ENCODE peak calls at places on chromosome 14, in five cellular contexts. Z, R, F, L and Q are unnamed samples.

GRCh38 chr14:35261774-35262173 is 30.4 kb upstream of the PSMA6 start:
- DNase-seq in Z (no peak), R (no peak), F (no peak), L (no peak), Q (no peak)

GRCh38 chr14:96239759-96240158 is 16.3 kb upstream of the BDKRB1 start:
- DNase-seq in Z (no peak), R (no peak), F (no peak), L (no peak), Q (no peak)

GRCh38 chr14:101963052-101963451 is 1.3 kb upstream of the DYNC1H1 start:
- DNase-seq in Z (no peak), R (no peak), F (no peak), L (no peak), Q (no peak)

GRCh38 chr14:61229475-61229888 is 51.7 kb downstream of the TMEM30B start:
- DNase-seq in Z (no peak), R (peak), F (no peak), L (no peak), Q (no peak)

GRCh38 chr14:77880056-77880455 is 80.1 kb downstream of the ADCK1 start:
- DNase-seq in Z (no peak), R (no peak), F (no peak), L (no peak), Q (no peak)

GRCh38 chr14:76762617-76763361 is 1.5 kb downstream of the VASH1 start:
- DNase-seq in Z (no peak), R (no peak), F (no peak), L (no peak), Q (no peak)

GRCh38 chr14:100375273-100375962 is 52.3 kb downstream of the SLC25A47 start:
- DNase-seq in Z (peak), R (peak), F (peak), L (peak), Q (peak)

GRCh38 chr14:101478096-101478495 is 83.2 kb upstream of the DIO3 start:
- DNase-seq in Z (no peak), R (no peak), F (no peak), L (no peak), Q (no peak)

GRCh38 chr14:72563676-72564075 is 330.2 kb downstream of the DPF3 start:
- DNase-seq in Z (no peak), R (no peak), F (no peak), L (no peak), Q (no peak)

DNA sequence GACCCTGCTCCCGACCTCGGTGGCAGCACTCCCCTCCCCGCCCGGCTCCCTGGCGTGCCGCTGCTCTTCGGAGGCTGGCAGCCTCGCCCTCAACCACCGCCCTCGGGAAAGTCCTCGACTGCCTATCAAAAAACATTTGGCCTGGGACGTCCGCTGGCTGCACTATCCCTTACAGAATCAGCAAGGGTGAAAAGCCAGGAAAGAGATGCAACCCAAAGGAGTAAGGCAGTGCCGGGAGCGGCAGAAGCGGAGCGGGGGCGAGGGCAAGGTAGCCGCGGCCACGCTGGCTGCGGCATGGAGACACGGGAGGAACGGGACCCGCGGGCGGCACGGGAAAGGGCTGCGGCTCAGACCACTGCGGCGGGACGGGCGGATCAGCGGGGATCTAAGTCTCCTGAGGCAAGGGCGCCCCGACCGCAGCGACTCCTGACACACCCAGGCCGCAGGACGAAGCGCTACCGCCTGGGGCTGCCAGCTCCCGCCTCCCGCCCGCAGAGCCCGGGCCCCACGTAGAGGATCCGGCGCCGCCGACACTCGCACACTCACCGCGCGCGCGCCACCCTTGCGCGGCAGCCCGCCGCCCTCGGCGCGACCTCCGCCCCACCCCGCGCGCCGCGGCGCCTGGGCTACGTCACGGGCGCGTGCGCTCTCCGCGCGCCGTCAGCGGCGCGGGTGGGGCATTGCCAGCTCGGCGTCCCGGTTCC is at the start of the genes BBOF1 and ENTPD5:
- DNase-seq in Z (peak), R (peak), F (peak), L (peak), Q (peak)
- TF ChIP-seq POLR2AphosphoS5 in Z (peak), R (peak), F (peak), L (peak), Q (peak)

GRCh38 chr14:23364164-23364571 is 804 bp downstream of the EFS start:
- DNase-seq in Z (no peak), R (no peak), F (peak), L (no peak), Q (peak)

GRCh38 chr14:23365353-23366162 is 586 bp upstream of the EFS start:
- DNase-seq in Z (no peak), R (no peak), F (peak), L (no peak), Q (peak)

GRCh38 chr14:23366163-23366921 is 1.4 kb upstream of the EFS start:
- DNase-seq in Z (no peak), R (no peak), F (peak), L (no peak), Q (peak)

GRCh38 chr14:23362200-23362599 is 2.8 kb downstream of the EFS start:
- DNase-seq in Z (no peak), R (peak), F (no peak), L (no peak), Q (peak)

DNA sequence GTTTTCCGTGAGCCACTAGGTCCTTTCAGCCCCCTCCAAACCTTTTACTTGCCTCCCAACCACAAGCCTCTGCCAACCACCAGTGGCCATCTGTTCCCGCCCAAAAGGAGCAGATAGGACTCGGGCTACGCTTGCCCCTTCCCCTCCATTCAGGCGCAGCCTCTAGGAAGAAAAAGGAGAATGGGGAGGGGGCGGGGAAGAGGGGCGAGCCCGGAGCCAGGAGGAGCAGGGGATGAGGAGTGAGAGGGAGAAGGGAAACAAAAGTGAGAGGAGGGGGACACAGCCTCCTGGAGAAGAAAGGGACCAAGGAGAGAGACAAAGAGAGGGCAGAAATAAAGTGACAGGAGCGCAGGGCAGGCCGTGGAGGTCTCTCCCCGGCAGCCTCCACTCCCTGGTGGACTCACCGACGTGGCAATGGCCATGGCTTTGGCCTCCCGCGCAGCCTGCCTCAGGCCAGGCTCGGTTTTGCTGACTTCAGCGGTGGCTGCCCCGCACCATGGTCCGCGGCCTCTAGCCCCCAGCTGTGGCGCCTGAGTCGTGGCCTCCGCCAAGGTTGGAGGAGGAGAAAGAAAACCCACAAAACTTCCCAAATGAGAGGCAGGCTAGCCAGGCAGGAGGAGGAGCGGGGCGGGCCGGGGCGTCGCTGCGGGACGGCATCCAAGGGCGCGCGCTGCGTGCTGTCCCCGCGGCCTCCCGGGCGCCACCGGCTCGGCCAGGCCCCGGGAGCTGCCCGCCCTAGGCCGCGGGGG is at the start of gene EFS:
- DNase-seq in Z (no peak), R (no peak), F (peak), L (no peak), Q (peak)
- H3K4me2 ChIP-seq in Z (peak), R (no peak), F (peak), L (no peak), Q (peak)

GRCh38 chr14:68495638-68496114 is 297.2 kb downstream of the ZFP36L1 start:
- DNase-seq in Z (no peak), R (no peak), F (no peak), L (no peak), Q (no peak)
- TF ChIP-seq POLR2AphosphoS5 in Z (no peak), R (no peak), F (no peak), L (no peak), Q (no peak)

GRCh38 chr14:22814373-22814772 is 862 bp downstream of the SLC7A7 start:
- DNase-seq in Z (no peak), R (no peak), F (no peak), L (no peak), Q (no peak)

GRCh38 chr14:22814945-22815713 is at the start of gene SLC7A7:
- DNase-seq in Z (no peak), R (no peak), F (no peak), L (no peak), Q (peak)

GRCh38 chr14:22813145-22813544 is 2.1 kb downstream of the SLC7A7 start:
- DNase-seq in Z (no peak), R (no peak), F (no peak), L (no peak), Q (no peak)

GRCh38 chr14:22811752-22812151 is 3.5 kb downstream of the SLC7A7 start:
- DNase-seq in Z (no peak), R (no peak), F (no peak), L (no peak), Q (no peak)

GRCh38 chr14:22812744-22813143 is 2.5 kb downstream of the SLC7A7 start:
- DNase-seq in Z (no peak), R (no peak), F (no peak), L (no peak), Q (peak)
- H3K4me2 ChIP-seq in Z (peak), R (no peak), F (no peak), L (no peak), Q (peak)

DNA sequence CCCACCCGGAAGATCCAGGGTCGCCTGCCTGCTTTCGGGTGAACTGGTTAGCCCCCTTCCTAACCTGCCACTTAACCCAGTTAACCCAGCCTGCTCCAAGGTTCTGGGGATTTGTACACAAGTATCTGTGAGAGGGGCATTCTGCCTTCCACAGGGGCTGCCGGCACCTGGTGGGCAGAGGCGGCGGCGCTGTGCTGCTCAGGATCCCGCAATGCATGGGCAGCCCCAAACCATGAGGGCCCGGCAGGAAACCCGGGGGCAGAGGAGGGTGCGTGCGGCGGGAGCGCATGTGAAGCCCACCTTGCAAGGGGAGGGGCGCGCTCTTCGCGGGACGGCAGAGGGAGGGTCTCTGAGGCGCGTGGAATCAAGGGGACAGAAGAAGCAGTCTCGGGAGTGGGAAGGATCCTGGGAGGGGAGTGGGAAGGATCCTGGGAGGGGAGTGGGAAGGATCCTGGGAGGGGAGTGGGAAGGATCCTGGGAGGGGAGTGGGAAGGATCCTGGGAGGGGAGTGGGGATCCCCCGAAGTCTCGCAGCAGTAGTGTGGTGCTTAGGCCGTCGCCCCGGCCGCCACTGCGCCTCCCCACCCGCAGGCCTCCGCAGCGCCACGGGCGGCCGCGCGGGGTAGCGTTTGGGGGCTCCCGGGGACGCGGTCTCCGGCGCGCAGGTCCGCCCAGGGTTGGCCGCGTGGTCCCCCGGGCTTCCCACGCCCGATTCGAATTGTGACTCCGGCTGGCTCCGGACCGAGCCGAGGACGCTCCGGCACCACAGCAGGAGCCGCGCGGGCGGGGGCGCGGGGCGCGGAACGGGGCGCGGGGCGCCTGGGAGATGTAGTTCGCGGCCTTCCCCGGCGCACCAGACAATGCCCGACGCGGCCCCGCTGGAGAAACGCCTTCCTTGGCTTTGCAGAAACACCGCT is 4.9 kb upstream of the MTA1 start:
- DNase-seq in Z (no peak), R (peak), F (peak), L (peak), Q (peak)
- TF ChIP-seq POLR2AphosphoS5 in Z (no peak), R (no peak), F (peak), L (no peak), Q (peak)

GRCh38 chr14:54806616-54807015 is 96.0 kb downstream of the GCH1 start:
- DNase-seq in Z (no peak), R (no peak), F (no peak), L (no peak), Q (no peak)
- H3K4me2 ChIP-seq in Z (no peak), R (no peak), F (no peak), L (no peak), Q (no peak)

GRCh38 chr14:51786227-51786626 is 74.2 kb upstream of the GNG2 start:
- DNase-seq in Z (no peak), R (no peak), F (no peak), L (no peak), Q (no peak)

GRCh38 chr14:51783765-51784164 is 76.6 kb upstream of the GNG2 start:
- DNase-seq in Z (no peak), R (no peak), F (no peak), L (no peak), Q (no peak)

GRCh38 chr14:51782412-51782811 is 78.0 kb upstream of the GNG2 start:
- DNase-seq in Z (no peak), R (no peak), F (no peak), L (no peak), Q (no peak)

GRCh38 chr14:51787352-51787751 is 73.1 kb upstream of the GNG2 start:
- DNase-seq in Z (no peak), R (no peak), F (no peak), L (no peak), Q (no peak)

DNA sequence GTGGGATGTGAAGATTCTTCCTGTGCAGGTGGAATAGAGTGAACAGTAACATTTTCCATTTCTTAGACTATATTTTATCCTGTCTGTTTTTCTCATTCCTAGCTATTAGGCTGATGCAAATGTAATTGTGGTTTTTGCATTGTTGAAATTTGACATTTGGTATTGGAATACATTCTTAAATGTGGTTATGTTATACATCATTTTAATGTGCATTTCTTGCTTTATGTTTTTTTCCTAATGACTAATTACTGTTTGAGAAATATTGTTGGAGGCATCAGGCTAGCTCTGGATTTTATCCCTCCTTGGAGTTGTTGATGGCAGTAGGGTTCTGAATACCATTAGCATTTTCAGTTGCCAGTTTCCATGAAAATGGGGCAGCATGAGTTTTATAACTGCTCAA is 75.9 kb upstream of the GNG2 start:
- DNase-seq in Z (no peak), R (no peak), F (no peak), L (no peak), Q (no peak)
- TF ChIP-seq POLR2AphosphoS5 in Z (no peak), R (no peak), F (no peak), L (no peak), Q (no peak)

GRCh38 chr14:104426771-104427125 is 152.8 kb upstream of the C14orf180 start:
- DNase-seq in Z (no peak), R (no peak), F (peak), L (no peak), Q (no peak)

GRCh38 chr14:104425171-104425681 is 154.3 kb upstream of the C14orf180 start:
- DNase-seq in Z (no peak), R (no peak), F (peak), L (no peak), Q (no peak)

GRCh38 chr14:104424406-104425072 is 155.0 kb upstream of the C14orf180 start:
- DNase-seq in Z (no peak), R (no peak), F (peak), L (no peak), Q (no peak)

GRCh38 chr14:104427126-104427851 is 152.3 kb upstream of the C14orf180 start:
- DNase-seq in Z (no peak), R (no peak), F (peak), L (no peak), Q (no peak)

GRCh38 chr14:104425763-104426691 is 153.5 kb upstream of the C14orf180 start:
- DNase-seq in Z (no peak), R (no peak), F (no peak), L (no peak), Q (no peak)
- H3K4me2 ChIP-seq in Z (no peak), R (no peak), F (no peak), L (no peak), Q (no peak)

DNA sequence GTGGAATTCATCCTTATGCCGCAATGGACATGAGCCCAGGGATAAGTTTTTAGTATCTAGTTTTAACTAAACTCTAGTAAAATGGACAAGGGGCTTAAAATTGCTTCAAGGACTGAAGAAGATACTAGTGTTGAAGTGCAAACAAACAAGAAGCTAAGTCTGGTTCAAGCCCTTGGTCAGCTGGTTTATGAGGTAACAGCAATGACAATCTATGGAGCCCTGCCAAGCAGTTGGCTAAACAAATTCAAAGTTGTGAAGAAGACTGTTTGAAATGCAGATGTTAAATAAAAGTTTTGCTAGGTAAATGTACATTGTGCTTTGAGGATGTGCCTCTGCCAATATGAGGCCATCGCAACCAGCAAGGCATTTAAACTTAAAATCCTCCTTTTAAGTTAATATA is 209.4 kb downstream of the KTN1 start:
- DNase-seq in Z (no peak), R (no peak), F (no peak), L (no peak), Q (no peak)
- TF ChIP-seq POLR2AphosphoS5 in Z (no peak), R (no peak), F (no peak), L (no peak), Q (no peak)

GRCh38 chr14:91058017-91058675 is 2.3 kb downstream of the RPS6KA5 start:
- DNase-seq in Z (no peak), R (no peak), F (no peak), L (no peak), Q (no peak)
- H3K4me2 ChIP-seq in Z (no peak), R (no peak), F (no peak), L (no peak), Q (no peak)